ENCODE peak calls at places on chromosomes 4 and X, in five cellular contexts. W is gastrocnemius medialis, I is suprapubic skin, B is GM12865, E is cardiac muscle cell. D is an unnamed sample.

GRCh38 chrX:152819732-152820131 is 10.8 kb downstream of the CETN2 start:
- DNase-seq in E (peak; percentile 10), W (no peak), B (no peak), I (no peak), D (peak; percentile 49)

GRCh38 chr4:142881331-142881730 is 35.2 kb upstream of the INPP4B start:
- DNase-seq in W (no peak), E (no peak), I (no peak), B (no peak), D (no peak)

GRCh38 chrX:24479924-24480722 is 15.0 kb downstream of the PDK3 start:
- DNase-seq in I (no peak), W (no peak), B (peak; percentile 90), E (no peak), D (no peak)

GRCh38 chrX:42495139-42495538 is 282.8 kb downstream of the PPP1R2C start:
- DNase-seq in W (no peak), I (no peak), B (no peak), E (no peak), D (no peak)

GRCh38 chr4:68407868-68408190 is 39.4 kb upstream of the TMPRSS11E start:
- DNase-seq in B (no peak), I (no peak), W (no peak), E (no peak), D (no peak)

GRCh38 chr4:85644061-85644460 is 169.1 kb downstream of the ARHGAP24 start:
- DNase-seq in W (no peak), I (no peak), E (no peak), B (no peak), D (no peak)

GRCh38 chrX:38313190-38313589 is 14.1 kb downstream of the RPGR start:
- DNase-seq in I (no peak), B (no peak), E (no peak), W (no peak), D (peak; percentile 11)

GRCh38 chr4:108058685-108059440 is 69.2 kb downstream of the HADH start:
- DNase-seq in E (peak; percentile 7), B (no peak), W (no peak), I (no peak), D (peak; percentile 87)

GRCh38 chr4:3112241-3112978 is 37.9 kb downstream of the HTT start:
- DNase-seq in W (no peak), B (no peak), I (no peak), E (no peak), D (no peak)

GRCh38 chr4:13522282-13523104 is 21.8 kb downstream of the NKX3-2 start:
- DNase-seq in W (no peak), B (no peak), I (no peak), E (no peak), D (no peak)

GRCh38 chrX:13449441-13449840 is 120.0 kb upstream of the EGFL6 start:
- DNase-seq in E (no peak), W (no peak), B (no peak), I (no peak), D (no peak)

GRCh38 chr4:110046588-110047049 is 133.9 kb downstream of the EGF start:
- DNase-seq in W (no peak), B (no peak), E (no peak), I (no peak), D (peak; percentile 6)

GRCh38 chrX:136687457-136687856 is 39.5 kb downstream of the CD40LG start:
- DNase-seq in I (no peak), W (no peak), E (no peak), B (no peak), D (no peak)

GRCh38 chr4:8507624-8508023 is 67.0 kb downstream of the TRMT44 start:
- DNase-seq in W (no peak), B (no peak), I (no peak), E (no peak), D (no peak)

GRCh38 chr4:8318509-8318908 is 49.0 kb downstream of the HTRA3 start:
- DNase-seq in B (no peak), I (no peak), W (no peak), E (no peak), D (no peak)

GRCh38 chrX:95885074-95885473 is 799.6 kb upstream of the DIAPH2 start:
- DNase-seq in I (no peak), B (no peak), E (peak; percentile 75), W (no peak), D (no peak)

GRCh38 chr4:120079839-120080520 is 13.3 kb upstream of the MAD2L1 start:
- DNase-seq in W (no peak), I (no peak), B (no peak), E (no peak), D (no peak)

DNA sequence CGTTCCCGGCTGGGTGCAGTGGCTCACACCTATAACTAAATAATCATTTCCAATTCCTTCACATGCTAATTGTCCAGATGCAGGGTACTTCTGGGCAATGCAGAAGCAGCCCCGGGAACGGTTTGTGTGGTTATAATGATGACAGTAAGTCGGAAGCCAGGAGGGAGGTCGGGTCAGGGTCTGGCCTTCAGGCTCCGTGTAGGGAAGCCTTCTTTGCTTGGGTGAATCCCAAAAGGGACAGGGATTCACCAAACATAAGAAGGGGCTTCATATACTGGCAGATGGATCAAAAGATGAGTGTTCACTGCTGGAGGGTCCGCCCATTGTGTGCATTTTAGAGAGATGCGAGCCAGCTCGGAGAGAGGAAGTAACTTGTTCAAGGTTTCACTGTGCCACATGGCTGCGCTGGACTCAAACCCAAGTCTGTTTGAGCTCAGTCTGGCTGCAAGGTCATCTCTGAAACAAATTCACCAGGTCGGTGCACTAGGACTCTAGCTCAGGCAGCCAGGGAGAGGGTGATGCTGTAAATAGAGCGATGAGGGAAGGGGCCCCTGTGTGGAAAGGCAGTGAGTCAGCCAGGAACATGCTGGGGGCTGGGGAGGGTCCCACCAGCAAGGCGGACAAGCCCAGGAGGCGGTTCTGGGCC is 4.8 kb upstream of the KIAA0232 start:
- DNase-seq in W (no peak), E (peak; percentile 10), I (no peak), B (peak; percentile 41), D (no peak)
- TF ChIP-seq CTCF in W (no peak), E (no peak), I (no peak), B (peak; percentile 4), D (no peak)

GRCh38 chr4:98928505-98929340 is at the start of gene EIF4E:
- DNase-seq in I (peak; percentile 98), W (peak; percentile 97), B (peak; percentile 99), E (peak; percentile 99), D (peak; percentile 99)
- TF ChIP-seq CTCF in I (peak; percentile 15), W (no peak), B (peak; percentile 35), E (no peak), D (peak; percentile 54)

GRCh38 chrX:74490249-74490648 is 69.0 kb downstream of the SLC16A2 start:
- DNase-seq in I (no peak), E (no peak), B (no peak), W (no peak), D (no peak)

GRCh38 chrX:74493806-74494205 is 72.5 kb downstream of the SLC16A2 start:
- DNase-seq in W (no peak), E (no peak), I (no peak), B (no peak), D (no peak)

GRCh38 chrX:74492720-74493201 is 71.5 kb downstream of the SLC16A2 start:
- DNase-seq in W (no peak), B (peak; percentile 32), I (no peak), E (peak; percentile 13), D (no peak)
- TF ChIP-seq CTCF in W (no peak), B (peak; percentile 25), I (no peak), E (peak; percentile 24), D (peak; percentile 27)

GRCh38 chr4:133903029-133903428 is 298.6 kb downstream of the PABPC4L start:
- DNase-seq in B (no peak), W (no peak), I (no peak), E (no peak), D (no peak)
- TF ChIP-seq CTCF in B (no peak), W (no peak), I (no peak), E (no peak), D (no peak)

GRCh38 chrX:12319955-12320354 is 181.7 kb downstream of the FRMPD4 start:
- DNase-seq in E (no peak), W (no peak), I (no peak), B (no peak), D (no peak)

GRCh38 chrX:12315526-12315925 is 177.3 kb downstream of the FRMPD4 start:
- DNase-seq in E (no peak), I (no peak), W (no peak), B (no peak), D (no peak)

GRCh38 chrX:12322031-12322430 is 183.8 kb downstream of the FRMPD4 start:
- DNase-seq in E (no peak), W (no peak), B (no peak), I (no peak), D (no peak)

DNA sequence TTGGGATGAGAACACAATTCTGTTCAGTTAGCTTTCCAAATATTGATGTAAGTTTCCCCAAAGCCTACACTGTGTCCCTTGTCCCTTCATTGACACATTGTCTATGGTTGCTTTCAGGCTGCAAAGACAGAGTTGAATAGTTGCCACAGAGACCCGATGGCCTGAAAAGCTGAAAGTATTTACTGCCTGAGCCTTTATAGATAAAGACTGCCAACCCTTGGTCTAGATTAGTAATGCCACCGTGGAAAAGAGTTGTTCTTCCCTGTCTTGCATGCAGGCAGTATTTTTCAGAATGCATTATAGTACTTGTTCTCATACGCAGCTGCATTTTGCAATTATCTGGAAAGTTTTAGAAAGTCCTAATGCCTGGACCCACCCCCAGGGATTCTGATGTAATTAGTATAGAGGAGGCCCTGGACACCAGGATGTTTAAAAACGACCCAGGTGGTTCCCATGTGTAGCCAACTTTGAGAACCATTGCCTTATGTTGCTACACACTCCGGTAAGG is 180.8 kb downstream of the FRMPD4 start:
- DNase-seq in I (no peak), E (peak; percentile 10), B (no peak), W (no peak), D (no peak)
- TF ChIP-seq CTCF in I (no peak), E (no peak), B (no peak), W (no peak), D (no peak)